ENCODE peak calls at places on chromosomes 13 and 19, in ten cellular contexts. R is transverse colon, K is stomach, L is spleen, B is prostate gland, A is SK-N-MC, X is GM23338, F is endothelial cell of umbilical vein, Z is breast epithelium, S is suprapubic skin. Y is an unnamed sample.

GRCh38 chr13:70960841-70961443 is 852.7 kb upstream of the KLHL1 start:
- DNase-seq in R (no peak), K (no peak), L (no peak), B (no peak), A (peak), X (peak), F (peak), Z (no peak), S (no peak), Y (no peak)

GRCh38 chr13:91045351-91046034 is 302.0 kb upstream of the MIR17HG start:
- DNase-seq in R (no peak), K (no peak), L (no peak), B (no peak), A (peak), X (peak), F (no peak), Z (no peak), S (no peak), Y (no peak)

GRCh38 chr19:13984875-13985741 is 21.0 kb downstream of the RFX1 start:
- DNase-seq in R (no peak), K (no peak), L (no peak), B (no peak), A (no peak), X (no peak), F (no peak), Z (no peak), S (no peak), Y (no peak)

GRCh38 chr13:24264976-24265375 is 44.4 kb upstream of the C1QTNF9 start:
- DNase-seq in R (peak), K (no peak), L (peak), B (no peak), A (no peak), X (no peak), F (no peak), Z (no peak), S (no peak), Y (no peak)

GRCh38 chr19:44955500-44956439 is 590 bp downstream of the CLPTM1 start:
- DNase-seq in R (no peak), K (no peak), L (no peak), B (no peak), A (no peak), X (no peak), F (peak), Z (no peak), S (peak), Y (no peak)

GRCh38 chr19:18789883-18790565 is 1.1 kb downstream of the COMP start:
- DNase-seq in R (no peak), K (no peak), L (peak), B (no peak), A (no peak), X (peak), F (no peak), Z (no peak), S (no peak), Y (no peak)

GRCh38 chr19:50486823-50487515 is 10.3 kb upstream of the GARIN5A start:
- DNase-seq in R (no peak), K (no peak), L (peak), B (no peak), A (no peak), X (peak), F (peak), Z (no peak), S (no peak), Y (no peak)

GRCh38 chr13:76856141-76856571 is 30.0 kb downstream of the KCTD12 start:
- DNase-seq in R (no peak), K (no peak), L (no peak), B (no peak), A (no peak), X (no peak), F (no peak), Z (no peak), S (no peak), Y (no peak)

GRCh38 chr19:19240476-19240875 is 28.7 kb downstream of the NCAN start:
- DNase-seq in R (no peak), K (no peak), L (no peak), B (no peak), A (no peak), X (no peak), F (no peak), Z (no peak), S (no peak), Y (no peak)

GRCh38 chr13:100235311-100235901 is 146.5 kb downstream of the PCCA start:
- DNase-seq in R (no peak), K (no peak), L (no peak), B (peak), A (peak), X (peak), F (peak), Z (no peak), S (no peak), Y (no peak)

GRCh38 chr13:30991922-30992321 is 59.5 kb downstream of the TEX26 start:
- DNase-seq in R (no peak), K (no peak), L (no peak), B (no peak), A (no peak), X (no peak), F (no peak), Z (no peak), S (no peak), Y (no peak)

GRCh38 chr19:47545061-47545948 is 27.6 kb downstream of the ZNF541 start:
- DNase-seq in R (no peak), K (no peak), L (no peak), B (no peak), A (no peak), X (peak), F (no peak), Z (no peak), S (no peak), Y (no peak)

GRCh38 chr19:35459414-35460082 is 11.5 kb downstream of the FFAR2 start:
- DNase-seq in R (peak), K (peak), L (peak), B (no peak), A (no peak), X (no peak), F (peak), Z (no peak), S (no peak), Y (no peak)

GRCh38 chr19:4388171-4389063 is 11.9 kb downstream of the SH3GL1 start:
- DNase-seq in R (no peak), K (peak), L (no peak), B (peak), A (no peak), X (no peak), F (no peak), Z (peak), S (no peak), Y (no peak)

GRCh38 chr19:47644743-47645499 is 36.0 kb downstream of the BICRA start:
- DNase-seq in R (no peak), K (no peak), L (no peak), B (no peak), A (peak), X (no peak), F (no peak), Z (no peak), S (no peak), Y (no peak)

GRCh38 chr13:101384929-101385328 is 31.4 kb downstream of the NALCN start:
- DNase-seq in R (no peak), K (no peak), L (no peak), B (no peak), A (no peak), X (no peak), F (no peak), Z (no peak), S (no peak), Y (no peak)

GRCh38 chr13:39462456-39462855 is 140.5 kb downstream of the LHFPL6 start:
- DNase-seq in R (no peak), K (no peak), L (no peak), B (peak), A (no peak), X (no peak), F (peak), Z (no peak), S (no peak), Y (no peak)

GRCh38 chr19:10009269-10009665 is 1.0 kb downstream of the COL5A3 start:
- DNase-seq in R (peak), K (peak), L (no peak), B (no peak), A (peak), X (peak), F (peak), Z (peak), S (no peak), Y (peak)

GRCh38 chr19:35107541-35107939 is 8.1 kb upstream of the FXYD3 start:
- DNase-seq in R (peak), K (peak), L (no peak), B (no peak), A (no peak), X (no peak), F (no peak), Z (peak), S (no peak), Y (no peak)

GRCh38 chr19:45499196-45500180 is 1.2 kb downstream of the PPM1N start:
- DNase-seq in R (peak), K (no peak), L (peak), B (no peak), A (peak), X (peak), F (peak), Z (no peak), S (no peak), Y (no peak)

GRCh38 chr19:43809762-43810696 is 7.8 kb upstream of the LYPD5 start:
- DNase-seq in R (no peak), K (no peak), L (no peak), B (peak), A (peak), X (peak), F (peak), Z (no peak), S (no peak), Y (no peak)

GRCh38 chr13:88602786-88603777 is 931.9 kb downstream of the SLITRK5 start:
- DNase-seq in R (no peak), K (no peak), L (no peak), B (no peak), A (no peak), X (no peak), F (no peak), Z (no peak), S (no peak), Y (no peak)

GRCh38 chr13:85508683-85509329 is 290.4 kb downstream of the SLITRK6 start:
- DNase-seq in R (no peak), K (no peak), L (peak), B (no peak), A (no peak), X (peak), F (no peak), Z (no peak), S (no peak), Y (no peak)

GRCh38 chr13:19519049-19519448 is 42.3 kb downstream of the TPTE2 start:
- DNase-seq in R (no peak), K (no peak), L (no peak), B (no peak), A (no peak), X (no peak), F (no peak), Z (no peak), S (no peak), Y (no peak)

GRCh38 chr19:13995017-13995728 is 10.9 kb downstream of the RFX1 start:
- DNase-seq in R (no peak), K (no peak), L (no peak), B (no peak), A (no peak), X (no peak), F (no peak), Z (no peak), S (no peak), Y (no peak)

GRCh38 chr13:111879719-111880118 is 187.2 kb upstream of the SOX1 start:
- DNase-seq in R (no peak), K (no peak), L (no peak), B (no peak), A (no peak), X (no peak), F (no peak), Z (no peak), S (no peak), Y (peak)

GRCh38 chr13:96426160-96426559 is 336.3 kb downstream of the HS6ST3 start:
- DNase-seq in R (no peak), K (no peak), L (no peak), B (no peak), A (no peak), X (no peak), F (no peak), Z (no peak), S (no peak), Y (no peak)

GRCh38 chr13:24233351-24233901 is 72.9 kb downstream of the SPATA13 start:
- DNase-seq in R (no peak), K (no peak), L (no peak), B (no peak), A (peak), X (peak), F (peak), Z (no peak), S (no peak), Y (no peak)

GRCh38 chr13:99057310-99057975 is 79.6 kb upstream of the DOCK9 start:
- DNase-seq in R (no peak), K (no peak), L (no peak), B (no peak), A (no peak), X (no peak), F (no peak), Z (no peak), S (no peak), Y (no peak)

GRCh38 chr13:97116754-97117153 is 105.4 kb upstream of the MBNL2 start:
- DNase-seq in R (no peak), K (no peak), L (no peak), B (no peak), A (no peak), X (peak), F (peak), Z (no peak), S (no peak), Y (no peak)

GRCh38 chr13:19592657-19593175 is 31.4 kb upstream of the TPTE2 start:
- DNase-seq in R (no peak), K (no peak), L (no peak), B (no peak), A (no peak), X (no peak), F (no peak), Z (no peak), S (no peak), Y (peak)

GRCh38 chr19:2391118-2391725 is 31.2 kb downstream of the TMPRSS9 start:
- DNase-seq in R (no peak), K (peak), L (no peak), B (peak), A (peak), X (peak), F (peak), Z (no peak), S (no peak), Y (no peak)

GRCh38 chr13:20703785-20704458 is 423 bp downstream of the IL17D start:
- DNase-seq in R (peak), K (peak), L (peak), B (peak), A (no peak), X (peak), F (peak), Z (peak), S (no peak), Y (no peak)

GRCh38 chr19:15457701-15458484 is 6.5 kb downstream of the RASAL3 start:
- DNase-seq in R (no peak), K (no peak), L (no peak), B (no peak), A (no peak), X (peak), F (no peak), Z (no peak), S (no peak), Y (no peak)

GRCh38 chr19:574658-575526 is 2.5 kb downstream of the BSG start:
- DNase-seq in R (no peak), K (peak), L (no peak), B (no peak), A (no peak), X (peak), F (peak), Z (no peak), S (no peak), Y (no peak)

GRCh38 chr19:55189424-55189823 is 9.3 kb upstream of the SYT5 start:
- DNase-seq in R (peak), K (no peak), L (no peak), B (no peak), A (no peak), X (no peak), F (peak), Z (peak), S (no peak), Y (no peak)

DNA sequence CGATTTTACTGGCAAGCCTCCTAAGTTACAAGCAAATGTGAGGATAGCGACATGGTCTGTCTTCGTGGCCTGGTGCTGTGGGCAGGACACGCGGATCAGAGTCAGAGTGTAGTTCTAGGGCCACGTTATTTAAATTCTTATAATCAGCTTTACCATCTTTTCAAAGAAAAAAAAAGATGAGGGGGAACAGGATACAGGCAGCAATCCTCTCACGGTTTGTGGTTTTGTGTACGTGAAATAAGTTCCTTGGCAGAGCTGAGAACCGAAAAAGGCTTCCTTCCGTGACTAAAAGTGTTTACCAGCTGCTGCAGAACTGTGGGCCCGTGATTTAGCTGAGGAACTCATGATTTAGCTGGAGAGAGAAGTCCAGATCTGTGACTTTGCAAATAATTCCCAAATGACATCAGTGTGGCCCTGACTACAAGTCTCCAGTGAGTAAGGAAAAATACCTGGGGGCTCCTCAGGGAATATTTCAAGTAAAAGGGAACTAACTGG is 27.2 kb downstream of the RCBTB2 start:
- DNase-seq in R (peak), K (no peak), L (no peak), B (peak), A (no peak), X (no peak), F (no peak), Z (no peak), S (no peak), Y (no peak)
- TF ChIP-seq POLR2AphosphoS5 in R (no peak), K (no peak), L (no peak), B (peak), A (no peak), X (no peak), F (no peak), Z (no peak), S (no peak), Y (peak)

GRCh38 chr13:27969866-27970229 is 733 bp upstream of the CDX2 start:
- DNase-seq in R (no peak), K (no peak), L (no peak), B (no peak), A (no peak), X (no peak), F (no peak), Z (no peak), S (no peak), Y (no peak)

GRCh38 chr13:27970382-27971235 is 1.5 kb upstream of the CDX2 start:
- DNase-seq in R (no peak), K (peak), L (no peak), B (no peak), A (no peak), X (no peak), F (no peak), Z (no peak), S (peak), Y (no peak)

GRCh38 chr13:27972619-27972877 is 3.4 kb upstream of the CDX2 start:
- DNase-seq in R (no peak), K (peak), L (no peak), B (no peak), A (no peak), X (no peak), F (no peak), Z (no peak), S (no peak), Y (no peak)

GRCh38 chr13:27971776-27972618 is 2.9 kb upstream of the CDX2 start:
- DNase-seq in R (no peak), K (peak), L (no peak), B (no peak), A (no peak), X (no peak), F (no peak), Z (no peak), S (peak), Y (no peak)

DNA sequence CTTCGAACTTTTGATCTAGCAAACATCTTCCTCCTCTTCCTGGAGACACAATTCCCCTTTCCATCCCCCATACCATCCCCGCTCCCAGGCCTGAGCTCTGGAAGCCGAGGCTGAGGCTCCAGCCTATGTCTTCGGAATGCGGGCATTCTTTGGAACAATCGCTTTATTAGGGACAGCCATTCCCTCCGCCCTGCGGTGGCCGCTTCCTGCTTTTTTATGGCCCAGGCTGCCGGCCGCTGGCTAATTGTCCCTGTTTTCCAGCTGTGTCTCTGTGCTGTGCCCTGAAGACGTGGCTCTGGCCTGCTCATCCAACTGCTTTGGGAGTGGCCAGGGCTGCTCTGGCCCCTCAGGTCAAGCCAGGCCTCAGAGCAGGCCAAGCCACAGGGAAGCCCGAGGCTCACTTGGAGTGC is 2.1 kb upstream of the CDX2 start:
- DNase-seq in R (peak), K (peak), L (no peak), B (no peak), A (no peak), X (peak), F (no peak), Z (no peak), S (peak), Y (no peak)
- H3K27ac ChIP-seq in R (peak), K (no peak), L (no peak), B (no peak), A (no peak), X (no peak), F (no peak), Z (no peak), S (no peak), Y (no peak)

DNA sequence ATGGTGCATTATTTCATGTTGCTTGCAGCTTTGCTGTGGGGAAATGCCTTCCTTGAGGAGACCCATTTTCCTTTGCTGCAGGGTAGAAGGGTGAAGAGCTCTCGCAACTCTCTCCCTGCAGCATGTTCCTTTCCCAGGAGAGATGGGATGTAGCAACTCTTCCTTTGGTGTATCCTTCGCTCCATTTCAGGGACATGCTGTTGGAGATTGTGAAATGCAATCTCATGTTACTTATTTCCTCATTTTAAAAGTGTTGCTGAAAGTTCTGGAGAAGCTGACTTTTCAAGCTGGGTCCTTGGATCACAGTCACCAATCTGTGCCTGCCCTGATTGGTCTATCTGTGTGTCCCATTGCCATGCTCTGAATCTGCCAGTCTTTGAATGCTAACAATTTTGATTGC is 69.9 kb upstream of the STARD13 start:
- DNase-seq in R (no peak), K (no peak), L (no peak), B (no peak), A (peak), X (no peak), F (no peak), Z (no peak), S (no peak), Y (no peak)
- TF ChIP-seq POLR2AphosphoS5 in R (no peak), K (no peak), L (no peak), B (no peak), A (no peak), X (no peak), F (no peak), Z (peak), S (peak), Y (peak)

GRCh38 chr19:5632657-5633056 is 9.8 kb downstream of the SAFB start:
- DNase-seq in R (peak), K (no peak), L (peak), B (no peak), A (no peak), X (no peak), F (no peak), Z (no peak), S (no peak), Y (no peak)
- H3K27ac ChIP-seq in R (peak), K (peak), L (peak), B (peak), A (no peak), X (no peak), F (no peak), Z (peak), S (no peak), Y (no peak)

DNA sequence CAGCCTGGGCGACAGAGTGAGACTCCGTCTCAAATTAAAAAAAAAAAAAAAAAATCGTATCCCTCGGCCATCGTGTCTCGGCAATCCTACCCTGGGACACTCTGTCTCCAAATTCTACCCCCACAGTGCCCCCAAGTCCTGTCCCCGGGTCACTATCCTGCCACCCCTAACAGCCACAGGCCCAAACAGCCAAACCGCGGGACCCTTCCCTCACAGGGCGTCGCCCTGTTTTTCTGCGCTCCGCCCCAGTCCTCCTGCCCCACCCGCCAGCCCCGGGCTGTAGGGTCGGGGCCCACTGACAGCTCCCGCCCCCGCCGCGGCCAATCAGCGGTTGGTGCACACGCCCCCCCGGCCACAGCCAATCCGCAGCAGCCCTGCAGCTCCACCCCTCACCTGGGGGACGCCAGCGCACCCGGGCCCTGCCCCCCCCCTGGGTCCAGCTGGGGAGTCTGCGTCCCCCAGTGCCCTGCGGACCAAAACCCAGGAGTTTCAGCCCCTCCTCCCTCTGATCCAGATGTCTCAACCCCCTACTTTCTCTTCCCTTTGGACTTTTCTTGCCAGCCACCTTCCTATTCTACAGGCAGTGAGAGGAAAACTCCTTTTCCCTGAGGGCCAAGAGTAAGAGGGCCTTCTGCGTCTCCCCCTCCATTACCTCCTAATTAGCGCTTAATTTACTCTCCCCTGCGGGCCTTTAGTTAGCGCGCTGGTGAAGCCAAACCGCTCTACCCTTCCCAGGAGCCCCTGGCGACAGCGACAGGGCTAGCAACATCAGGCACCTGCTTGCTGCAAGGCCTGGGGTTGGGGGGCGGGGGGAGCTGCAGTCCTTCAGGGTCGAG is 1.5 kb upstream of the BCAT2 start:
- DNase-seq in R (peak), K (peak), L (peak), B (peak), A (no peak), X (peak), F (peak), Z (peak), S (peak), Y (peak)
- TF ChIP-seq POLR2AphosphoS5 in R (peak), K (peak), L (peak), B (peak), A (peak), X (peak), F (peak), Z (peak), S (no peak), Y (peak)

Y was measured in esophagus muscularis mucosa.